ENCODE peak calls at places on chromosomes 12 and 14, in six cellular contexts. V is HepG2, Y is HCT116, I is K562, K is GM12878, N is H1. W is an unnamed sample.

GRCh38 chr14:31243860-31244259 is 36.3 kb upstream of the HECTD1 start:
- DNase-seq in V (no peak), Y (peak), I (no peak), K (no peak), N (no peak), W (no peak)

GRCh38 chr14:76770521-76771431 is 9.5 kb downstream of the VASH1 start:
- DNase-seq in V (no peak), Y (no peak), I (no peak), K (no peak), N (peak), W (no peak)

GRCh38 chr12:130063866-130064265 is 98.4 kb upstream of the FZD10 start:
- DNase-seq in V (no peak), Y (no peak), I (no peak), K (no peak), N (no peak), W (no peak)

GRCh38 chr14:104723651-104724406 is at the start of gene ADSS1:
- DNase-seq in V (peak), Y (no peak), I (peak), K (no peak), N (peak), W (peak)

GRCh38 chr12:113650476-113650875 is 178.8 kb upstream of the LHX5 start:
- DNase-seq in V (no peak), Y (no peak), I (no peak), K (no peak), N (no peak), W (no peak)

GRCh38 chr12:52352951-52353350 is 14.3 kb downstream of the KRT85 start:
- DNase-seq in V (no peak), Y (no peak), I (no peak), K (no peak), N (no peak), W (no peak)

GRCh38 chr12:16166563-16167470 is 110.7 kb downstream of the SLC15A5 start:
- DNase-seq in V (no peak), Y (no peak), I (no peak), K (no peak), N (no peak), W (no peak)

GRCh38 chr12:80412343-80412953 is 31.6 kb upstream of the PTPRQ start:
- DNase-seq in V (peak), Y (peak), I (peak), K (no peak), N (no peak), W (peak)

GRCh38 chr14:71324767-71325272 is 417.6 kb downstream of the PCNX1 start:
- DNase-seq in V (no peak), Y (no peak), I (no peak), K (peak), N (no peak), W (no peak)

GRCh38 chr12:79444089-79444488 is 246.7 kb downstream of the PAWR start:
- DNase-seq in V (no peak), Y (no peak), I (no peak), K (no peak), N (no peak), W (peak)

GRCh38 chr12:21940972-21941521 is at the start of gene ABCC9:
- DNase-seq in V (no peak), Y (no peak), I (peak), K (no peak), N (peak), W (peak)

GRCh38 chr12:118337194-118337838 is 35.4 kb downstream of the TAOK3 start:
- DNase-seq in V (no peak), Y (no peak), I (no peak), K (no peak), N (no peak), W (no peak)

GRCh38 chr12:72692338-72692737 is 420.2 kb downstream of the TRHDE start:
- DNase-seq in V (no peak), Y (no peak), I (no peak), K (no peak), N (no peak), W (no peak)

GRCh38 chr12:122096591-122097149 is 18.1 kb downstream of the MLXIP start:
- DNase-seq in V (no peak), Y (no peak), I (no peak), K (no peak), N (no peak), W (peak)

GRCh38 chr14:77145975-77146740 is 4.6 kb upstream of the ZDHHC22 start:
- DNase-seq in V (no peak), Y (no peak), I (no peak), K (no peak), N (no peak), W (no peak)

GRCh38 chr14:54474232-54474793 is 14.5 kb downstream of the GMFB start:
- DNase-seq in V (no peak), Y (no peak), I (no peak), K (no peak), N (no peak), W (no peak)

GRCh38 chr14:104895786-104896642 is 28.7 kb upstream of the PLD4 start:
- DNase-seq in V (no peak), Y (no peak), I (no peak), K (no peak), N (peak), W (no peak)

GRCh38 chr14:24392327-24393098 is 6.3 kb upstream of the NYNRIN start:
- DNase-seq in V (no peak), Y (peak), I (peak), K (no peak), N (no peak), W (peak)

GRCh38 chr12:6965714-6966113 is 4.8 kb downstream of the PHB2 start:
- DNase-seq in V (no peak), Y (no peak), I (no peak), K (no peak), N (no peak), W (no peak)

GRCh38 chr12:122051231-122051876 is 27.2 kb upstream of the MLXIP start:
- DNase-seq in V (peak), Y (no peak), I (no peak), K (no peak), N (no peak), W (peak)

GRCh38 chr14:21016791-21017190 is 8.1 kb downstream of the NDRG2 start:
- DNase-seq in V (no peak), Y (no peak), I (no peak), K (no peak), N (no peak), W (no peak)

DNA sequence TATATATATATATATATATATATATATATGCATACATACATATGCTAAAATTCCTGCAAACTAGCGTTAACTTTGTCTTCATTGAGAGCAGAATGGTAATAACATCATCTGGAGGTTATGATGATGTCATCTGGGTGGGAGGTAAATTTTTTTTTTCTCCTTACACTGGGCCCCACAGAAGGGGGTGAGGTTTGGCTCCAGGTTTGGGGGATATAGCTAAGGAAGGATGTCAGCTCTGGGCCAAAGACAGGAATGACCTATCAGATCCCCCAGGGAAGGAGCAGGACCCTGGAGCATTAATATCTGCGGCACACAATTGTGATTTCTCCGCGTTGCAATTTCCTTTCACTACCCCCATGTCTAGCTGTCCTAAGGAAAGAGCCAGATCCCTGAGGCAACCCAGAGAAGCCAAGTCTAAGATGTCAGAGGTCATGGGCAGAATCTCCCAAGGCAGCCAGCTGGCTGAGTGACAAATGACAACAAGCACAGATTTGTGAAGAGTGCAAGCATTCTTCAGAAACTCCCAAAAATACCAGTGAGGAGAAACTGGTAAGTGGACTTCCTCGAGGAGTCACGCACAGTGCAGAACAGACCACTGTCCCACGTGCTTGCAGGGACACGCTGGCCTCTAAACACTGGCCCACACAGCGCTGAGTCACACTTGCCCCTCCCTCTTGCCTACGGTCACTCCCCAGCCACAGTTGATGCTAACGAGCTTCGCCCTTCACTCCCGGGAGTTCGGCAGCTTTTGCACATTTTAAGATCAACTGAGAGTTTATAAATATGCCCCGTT is 9.9 kb downstream of the UBC start:
- DNase-seq in V (peak), Y (no peak), I (peak), K (no peak), N (no peak), W (peak)
- TF ChIP-seq POLR2A in V (peak), Y (no peak), I (peak), K (no peak), N (no peak), W (no peak)

DNA sequence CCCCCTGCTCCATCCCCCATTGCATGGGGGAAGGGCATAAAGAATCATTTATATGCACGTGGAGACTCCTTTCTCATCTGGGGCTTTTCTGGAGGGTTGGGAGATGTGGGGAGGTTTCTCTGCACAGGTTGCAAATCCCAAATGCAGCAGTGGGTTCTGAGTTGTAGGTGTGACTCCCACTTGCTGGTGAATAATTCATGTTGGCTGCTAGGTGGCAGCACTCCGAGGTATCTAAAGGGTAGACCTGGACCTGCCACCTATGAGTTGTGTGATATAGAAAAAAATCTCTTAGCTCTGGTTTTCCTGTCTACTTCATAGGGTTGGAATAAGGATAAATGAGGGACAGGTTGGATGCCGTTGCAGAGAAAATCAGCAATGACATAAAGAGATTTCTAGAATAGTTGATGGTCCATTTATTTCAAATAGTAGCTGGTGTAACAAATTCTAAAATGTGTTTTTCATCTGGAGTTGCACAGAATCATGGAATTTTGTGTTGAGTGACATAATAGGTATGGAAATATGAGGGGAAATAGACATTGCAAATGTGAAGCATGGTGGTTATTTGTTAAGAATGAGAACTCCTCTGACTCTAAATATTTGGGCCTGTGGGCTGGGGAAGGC is 4.6 kb downstream of the MARCHF9 start:
- DNase-seq in V (peak), Y (no peak), I (no peak), K (no peak), N (no peak), W (no peak)
- TF ChIP-seq CTCF in V (peak), Y (no peak), I (peak), K (peak), N (peak), W (no peak)

DNA sequence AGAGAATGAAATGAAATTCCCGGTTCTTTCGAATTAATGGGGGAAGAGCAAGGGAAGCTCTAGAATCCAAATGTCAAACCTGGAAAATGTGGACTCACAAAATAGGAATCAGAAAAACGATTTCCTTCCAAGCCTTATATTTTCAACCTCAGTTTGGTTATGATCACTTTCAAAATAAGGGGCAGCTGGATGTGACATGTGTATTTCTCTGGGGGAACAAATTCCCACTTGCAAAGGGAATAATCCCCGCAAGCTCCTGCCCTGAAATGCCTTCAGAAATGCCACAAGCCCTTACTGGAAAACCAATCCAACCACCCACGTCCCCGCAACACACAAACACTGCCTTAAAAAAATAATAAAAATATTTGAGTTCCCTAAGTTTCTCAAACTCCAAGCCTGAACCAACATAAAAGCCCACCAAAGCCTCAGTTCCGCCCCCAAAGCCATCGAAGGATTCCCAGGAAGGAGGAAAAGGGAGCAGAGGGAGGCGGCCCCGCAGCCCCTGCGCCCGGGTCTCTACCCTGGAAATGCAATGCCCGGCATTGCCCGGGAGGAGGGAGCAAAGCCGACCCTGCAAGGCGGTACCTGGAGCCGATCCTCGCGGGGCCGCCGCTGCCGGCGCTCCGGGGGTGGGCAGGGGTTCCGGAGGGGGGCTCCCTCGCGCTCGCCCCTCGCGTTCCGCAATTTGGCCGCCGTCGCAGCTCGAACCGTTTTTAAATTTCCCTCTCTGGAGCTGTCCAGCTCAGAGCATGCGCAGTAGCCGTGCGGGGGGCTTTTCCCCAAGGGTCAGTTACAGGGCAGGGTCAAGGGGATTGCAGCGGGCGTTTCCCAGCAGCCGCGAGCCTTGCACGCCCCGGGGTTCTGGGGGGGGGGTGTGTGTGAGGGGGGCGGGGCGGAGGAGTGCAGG is at the start of gene FOXN4:
- DNase-seq in V (no peak), Y (no peak), I (no peak), K (no peak), N (peak), W (no peak)
- TF ChIP-seq EZH2 in V (no peak), Y (no peak), I (no peak), K (peak), N (peak), W (no peak)

DNA sequence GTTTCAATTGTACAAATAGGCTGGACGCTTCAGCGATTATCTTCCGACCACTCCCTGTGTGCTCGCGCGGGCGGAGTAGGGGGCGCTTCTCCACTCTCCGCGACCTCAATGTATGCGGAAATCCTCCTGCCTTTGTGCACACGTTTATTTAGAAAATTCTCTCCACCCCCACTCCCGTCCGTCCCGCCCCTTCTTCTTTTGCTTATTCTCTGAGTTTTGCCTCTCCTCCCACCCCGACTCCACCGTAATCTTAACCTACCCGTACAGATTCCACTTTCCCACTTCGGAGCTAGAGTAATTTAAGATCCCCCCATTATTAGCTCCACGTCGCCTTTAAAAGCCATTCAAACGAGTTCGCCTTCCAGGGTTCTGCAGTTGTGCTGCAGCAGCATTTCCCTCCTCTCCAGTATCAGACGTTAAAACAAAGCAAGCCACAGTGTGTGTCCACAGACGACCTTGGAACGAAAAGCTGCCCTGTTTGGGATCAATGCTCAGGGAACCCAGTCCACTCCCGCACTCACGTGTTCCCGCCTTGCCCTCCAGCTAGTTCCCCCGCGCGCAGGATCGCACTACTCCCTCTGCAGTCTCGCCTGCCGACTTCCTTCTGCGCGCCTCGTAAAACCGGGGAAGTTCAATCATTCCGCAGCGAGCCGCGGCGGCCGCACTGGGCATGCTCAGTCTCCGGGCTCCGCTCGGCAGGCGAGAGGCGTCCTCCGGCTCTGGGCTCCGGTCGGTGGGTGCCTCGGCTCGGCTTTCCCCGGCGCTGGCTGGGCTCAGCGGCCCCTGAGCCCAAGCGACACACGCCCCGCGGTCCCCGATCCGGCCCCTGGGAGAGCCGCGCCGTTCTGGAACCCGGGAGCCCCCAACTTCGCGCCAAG is at the start of gene ANO6:
- DNase-seq in V (peak), Y (peak), I (peak), K (peak), N (peak), W (peak)
- TF ChIP-seq POLR2A in V (peak), Y (peak), I (peak), K (peak), N (peak), W (peak)

GRCh38 chr14:35877276-35877675 is 51.1 kb downstream of the BRMS1L start:
- DNase-seq in V (peak), Y (no peak), I (no peak), K (no peak), N (no peak), W (no peak)

GRCh38 chr14:35878272-35879140 is 52.4 kb downstream of the BRMS1L start:
- DNase-seq in V (no peak), Y (peak), I (no peak), K (no peak), N (no peak), W (peak)

GRCh38 chr14:35881280-35881679 is 55.1 kb downstream of the BRMS1L start:
- DNase-seq in V (no peak), Y (no peak), I (no peak), K (no peak), N (no peak), W (no peak)

GRCh38 chr14:35879141-35879648 is 53.1 kb downstream of the BRMS1L start:
- DNase-seq in V (no peak), Y (no peak), I (no peak), K (no peak), N (no peak), W (no peak)

GRCh38 chr14:35879654-35880249 is 53.6 kb downstream of the BRMS1L start:
- DNase-seq in V (peak), Y (peak), I (no peak), K (no peak), N (no peak), W (peak)
- TF ChIP-seq CTCF in V (peak), Y (peak), I (no peak), K (peak), N (peak), W (no peak)

GRCh38 chr12:90622431-90622830 is 332.5 kb downstream of the CCER1 start:
- DNase-seq in V (no peak), Y (no peak), I (no peak), K (no peak), N (no peak), W (peak)
- TF ChIP-seq EZH2 in V (no peak), Y (no peak), I (no peak), K (no peak), N (no peak), W (no peak)

DNA sequence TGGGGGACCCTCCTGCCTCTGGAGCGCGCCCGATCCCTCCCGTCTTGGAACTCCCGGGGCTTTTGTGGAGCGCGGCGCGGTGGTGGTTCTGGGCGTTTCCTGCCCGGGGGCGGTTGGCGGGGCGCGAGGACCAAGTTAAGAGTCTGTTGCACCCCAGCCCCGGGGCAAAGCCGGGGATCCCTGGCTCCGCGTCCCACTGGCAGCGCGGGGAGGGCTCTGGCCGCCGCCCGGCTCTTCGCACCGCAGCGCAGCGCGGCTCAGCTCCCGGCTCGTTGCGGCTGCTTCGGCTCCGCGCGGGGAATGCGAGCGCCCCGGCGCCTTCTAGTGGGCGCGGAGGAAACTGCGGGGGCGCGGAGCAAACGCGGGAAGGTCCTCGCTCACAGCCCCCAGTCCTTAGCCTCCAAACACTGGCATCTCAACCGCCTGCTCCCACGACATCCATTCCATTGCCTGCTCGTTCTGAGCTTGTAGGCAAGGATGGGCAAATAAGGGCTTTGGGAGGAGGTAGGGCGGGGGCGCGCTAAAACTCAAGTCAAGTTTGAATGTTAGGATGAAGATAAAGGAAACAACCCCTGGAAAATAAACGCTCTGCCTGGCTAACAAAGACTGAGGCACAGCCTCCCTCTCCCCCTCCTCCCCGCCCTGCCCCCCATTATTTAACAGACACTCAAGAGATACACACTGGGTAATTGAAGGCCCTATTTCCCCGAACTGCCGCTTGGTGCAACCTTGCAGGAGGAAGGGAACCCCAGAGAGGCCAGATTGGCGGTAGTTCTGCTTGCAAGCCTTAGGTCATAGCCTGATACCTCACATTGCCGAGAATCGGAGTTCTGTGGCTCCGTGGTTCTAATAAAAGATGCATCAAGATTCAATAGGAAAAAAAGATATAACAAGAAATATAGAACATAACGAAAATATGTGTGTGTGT is at the start of gene B4GALNT1:
- DNase-seq in V (no peak), Y (peak), I (peak), K (no peak), N (no peak), W (peak)
- TF ChIP-seq POLR2A in V (no peak), Y (no peak), I (peak), K (no peak), N (no peak), W (no peak)

GRCh38 chr12:55073043-55074022 is 52.9 kb upstream of the OR9K2 start:
- DNase-seq in V (peak), Y (peak), I (peak), K (peak), N (peak), W (peak)

GRCh38 chr12:55067701-55068100 is 47.9 kb downstream of the NEUROD4 start:
- DNase-seq in V (no peak), Y (no peak), I (no peak), K (no peak), N (no peak), W (no peak)

GRCh38 chr12:55074771-55075170 is 51.4 kb upstream of the OR9K2 start:
- DNase-seq in V (no peak), Y (no peak), I (no peak), K (no peak), N (no peak), W (peak)

GRCh38 chr12:55068416-55069010 is 48.7 kb downstream of the NEUROD4 start:
- DNase-seq in V (peak), Y (peak), I (peak), K (no peak), N (no peak), W (peak)

GRCh38 chr12:55072093-55072492 is 52.3 kb downstream of the NEUROD4 start:
- DNase-seq in V (peak), Y (peak), I (no peak), K (no peak), N (peak), W (peak)
- TF ChIP-seq CTCF in V (peak), Y (peak), I (peak), K (peak), N (peak), W (peak)

W was measured in endothelial cell of umbilical vein.